ENCODE peak calls at places on chromosomes 13 and 19, in seven cellular contexts. One of them, this sample, is unnamed.

GRCh38 chr19:9945319-9945966 is 9.1 kb upstream of the OLFM2 start:
- DNase-seq in left ventricle myocardium inferior: peak
- DNase-seq in stimulated activated CD4-positive, alpha-beta T cell treated with anti-CD3 and anti-CD28 coated beads, TNF-alpha, amount 100 ng/mL, for 1 hour: no peak
- DNase-seq in A549: no peak
- DNase-seq in brain microvascular endothelial cell: peak
- DNase-seq in stimulated activated CD8-positive, alpha-beta memory T cell treated with anti-CD3 and anti-CD28 coated beads, Interleukin-4, amount 100 ng/mL, for 24 hours: no peak
- DNase-seq in activated effector memory CD4-positive, alpha-beta T cell treated with anti-CD3 and anti-CD28 coated beads, Interleukin-2, amount 50 U/mL, for 16 hours: no peak
- DNase-seq in this sample: peak

GRCh38 chr19:37902668-37903067 is 3.7 kb downstream of the WDR87 start:
- DNase-seq in brain microvascular endothelial cell: peak
- DNase-seq in left ventricle myocardium inferior: peak
- DNase-seq in activated effector memory CD4-positive, alpha-beta T cell treated with anti-CD3 and anti-CD28 coated beads, Interleukin-2, amount 50 U/mL, for 16 hours: peak
- DNase-seq in A549: peak
- DNase-seq in stimulated activated CD4-positive, alpha-beta T cell treated with anti-CD3 and anti-CD28 coated beads, TNF-alpha, amount 100 ng/mL, for 1 hour: peak
- DNase-seq in stimulated activated CD8-positive, alpha-beta memory T cell treated with anti-CD3 and anti-CD28 coated beads, Interleukin-4, amount 100 ng/mL, for 24 hours: peak
- DNase-seq in this sample: peak

GRCh38 chr19:48859711-48860572 is 8.5 kb downstream of the PLEKHA4 start:
- DNase-seq in A549: no peak
- DNase-seq in stimulated activated CD8-positive, alpha-beta memory T cell treated with anti-CD3 and anti-CD28 coated beads, Interleukin-4, amount 100 ng/mL, for 24 hours: no peak
- DNase-seq in stimulated activated CD4-positive, alpha-beta T cell treated with anti-CD3 and anti-CD28 coated beads, TNF-alpha, amount 100 ng/mL, for 1 hour: no peak
- DNase-seq in activated effector memory CD4-positive, alpha-beta T cell treated with anti-CD3 and anti-CD28 coated beads, Interleukin-2, amount 50 U/mL, for 16 hours: no peak
- DNase-seq in left ventricle myocardium inferior: peak
- DNase-seq in brain microvascular endothelial cell: no peak
- DNase-seq in this sample: no peak

GRCh38 chr19:10305139-10305806 is 4.3 kb downstream of the ZGLP1 start:
- DNase-seq in activated effector memory CD4-positive, alpha-beta T cell treated with anti-CD3 and anti-CD28 coated beads, Interleukin-2, amount 50 U/mL, for 16 hours: no peak
- DNase-seq in A549: no peak
- DNase-seq in stimulated activated CD4-positive, alpha-beta T cell treated with anti-CD3 and anti-CD28 coated beads, TNF-alpha, amount 100 ng/mL, for 1 hour: no peak
- DNase-seq in brain microvascular endothelial cell: peak
- DNase-seq in stimulated activated CD8-positive, alpha-beta memory T cell treated with anti-CD3 and anti-CD28 coated beads, Interleukin-4, amount 100 ng/mL, for 24 hours: no peak
- DNase-seq in left ventricle myocardium inferior: no peak
- DNase-seq in this sample: no peak

GRCh38 chr19:10270180-10270615 is 722 bp upstream of the ICAM1 start:
- DNase-seq in A549: no peak
- DNase-seq in stimulated activated CD4-positive, alpha-beta T cell treated with anti-CD3 and anti-CD28 coated beads, TNF-alpha, amount 100 ng/mL, for 1 hour: no peak
- DNase-seq in stimulated activated CD8-positive, alpha-beta memory T cell treated with anti-CD3 and anti-CD28 coated beads, Interleukin-4, amount 100 ng/mL, for 24 hours: peak
- DNase-seq in brain microvascular endothelial cell: no peak
- DNase-seq in left ventricle myocardium inferior: peak
- DNase-seq in activated effector memory CD4-positive, alpha-beta T cell treated with anti-CD3 and anti-CD28 coated beads, Interleukin-2, amount 50 U/mL, for 16 hours: peak
- DNase-seq in this sample: no peak

GRCh38 chr13:114099918-114100445 is 32.4 kb downstream of the RASA3 start:
- DNase-seq in activated effector memory CD4-positive, alpha-beta T cell treated with anti-CD3 and anti-CD28 coated beads, Interleukin-2, amount 50 U/mL, for 16 hours: peak
- DNase-seq in stimulated activated CD4-positive, alpha-beta T cell treated with anti-CD3 and anti-CD28 coated beads, TNF-alpha, amount 100 ng/mL, for 1 hour: no peak
- DNase-seq in stimulated activated CD8-positive, alpha-beta memory T cell treated with anti-CD3 and anti-CD28 coated beads, Interleukin-4, amount 100 ng/mL, for 24 hours: no peak
- DNase-seq in left ventricle myocardium inferior: no peak
- DNase-seq in brain microvascular endothelial cell: no peak
- DNase-seq in A549: peak
- DNase-seq in this sample: peak

GRCh38 chr13:36979361-36980040 is 19.6 kb downstream of the ALG5 start:
- DNase-seq in left ventricle myocardium inferior: no peak
- DNase-seq in brain microvascular endothelial cell: no peak
- DNase-seq in stimulated activated CD8-positive, alpha-beta memory T cell treated with anti-CD3 and anti-CD28 coated beads, Interleukin-4, amount 100 ng/mL, for 24 hours: no peak
- DNase-seq in activated effector memory CD4-positive, alpha-beta T cell treated with anti-CD3 and anti-CD28 coated beads, Interleukin-2, amount 50 U/mL, for 16 hours: no peak
- DNase-seq in A549: no peak
- DNase-seq in stimulated activated CD4-positive, alpha-beta T cell treated with anti-CD3 and anti-CD28 coated beads, TNF-alpha, amount 100 ng/mL, for 1 hour: no peak
- DNase-seq in this sample: peak

GRCh38 chr13:44906230-44906629 is 83.0 kb downstream of the NUFIP1 start:
- DNase-seq in stimulated activated CD4-positive, alpha-beta T cell treated with anti-CD3 and anti-CD28 coated beads, TNF-alpha, amount 100 ng/mL, for 1 hour: no peak
- DNase-seq in activated effector memory CD4-positive, alpha-beta T cell treated with anti-CD3 and anti-CD28 coated beads, Interleukin-2, amount 50 U/mL, for 16 hours: no peak
- DNase-seq in stimulated activated CD8-positive, alpha-beta memory T cell treated with anti-CD3 and anti-CD28 coated beads, Interleukin-4, amount 100 ng/mL, for 24 hours: no peak
- DNase-seq in brain microvascular endothelial cell: no peak
- DNase-seq in A549: no peak
- DNase-seq in left ventricle myocardium inferior: no peak
- DNase-seq in this sample: no peak

GRCh38 chr13:110379905-110380341 is 72.8 kb downstream of the COL4A2 start:
- DNase-seq in stimulated activated CD8-positive, alpha-beta memory T cell treated with anti-CD3 and anti-CD28 coated beads, Interleukin-4, amount 100 ng/mL, for 24 hours: no peak
- DNase-seq in stimulated activated CD4-positive, alpha-beta T cell treated with anti-CD3 and anti-CD28 coated beads, TNF-alpha, amount 100 ng/mL, for 1 hour: no peak
- DNase-seq in brain microvascular endothelial cell: peak
- DNase-seq in activated effector memory CD4-positive, alpha-beta T cell treated with anti-CD3 and anti-CD28 coated beads, Interleukin-2, amount 50 U/mL, for 16 hours: no peak
- DNase-seq in left ventricle myocardium inferior: no peak
- DNase-seq in A549: no peak
- DNase-seq in this sample: no peak